ENCODE peak calls at places on chromosome 12, in five cellular contexts. A is fibroblast of mammary gland; Q is AG10803; R is CD8-positive, alpha-beta T cell; B is astrocyte. C is an unnamed sample.

GRCh38 chr12:99911967-99912366 is 72.8 kb downstream of the ANKS1B start:
- DNase-seq in A (peak), Q (peak), R (no peak), B (no peak), C (no peak)

GRCh38 chr12:92041742-92042141 is 103.9 kb downstream of the BTG1 start:
- DNase-seq in A (no peak), Q (no peak), R (no peak), B (no peak), C (peak)

GRCh38 chr12:48716168-48716492 is 377 bp downstream of the CCNT1 start:
- DNase-seq in A (peak), Q (no peak), R (no peak), B (no peak), C (no peak)

GRCh38 chr12:2256915-2257314 is 204.1 kb downstream of the CACNA1C start:
- DNase-seq in A (peak), Q (peak), R (no peak), B (peak), C (no peak)

GRCh38 chr12:30962047-30962446 is 35.5 kb downstream of the TSPAN11 start:
- DNase-seq in A (no peak), Q (no peak), R (no peak), B (no peak), C (no peak)

GRCh38 chr12:44696542-44696941 is 179.6 kb downstream of the NELL2 start:
- DNase-seq in A (peak), Q (no peak), R (no peak), B (no peak), C (no peak)

GRCh38 chr12:65464930-65465329 is 186.4 kb downstream of the MSRB3 start:
- DNase-seq in A (peak), Q (peak), R (no peak), B (peak), C (no peak)

GRCh38 chr12:130577348-130577747 is 138.8 kb downstream of the RIMBP2 start:
- DNase-seq in A (no peak), Q (no peak), R (no peak), B (no peak), C (no peak)

GRCh38 chr12:65229441-65229840 is 49.0 kb upstream of the MSRB3 start:
- DNase-seq in A (peak), Q (peak), R (no peak), B (peak), C (no peak)

GRCh38 chr12:25767613-25768012 is 190.9 kb upstream of the RASSF8 start:
- DNase-seq in A (peak), Q (peak), R (no peak), B (peak), C (no peak)

GRCh38 chr12:53795927-53796326 is 44.1 kb upstream of the CISTR start:
- DNase-seq in A (no peak), Q (no peak), R (no peak), B (no peak), C (no peak)

DNA sequence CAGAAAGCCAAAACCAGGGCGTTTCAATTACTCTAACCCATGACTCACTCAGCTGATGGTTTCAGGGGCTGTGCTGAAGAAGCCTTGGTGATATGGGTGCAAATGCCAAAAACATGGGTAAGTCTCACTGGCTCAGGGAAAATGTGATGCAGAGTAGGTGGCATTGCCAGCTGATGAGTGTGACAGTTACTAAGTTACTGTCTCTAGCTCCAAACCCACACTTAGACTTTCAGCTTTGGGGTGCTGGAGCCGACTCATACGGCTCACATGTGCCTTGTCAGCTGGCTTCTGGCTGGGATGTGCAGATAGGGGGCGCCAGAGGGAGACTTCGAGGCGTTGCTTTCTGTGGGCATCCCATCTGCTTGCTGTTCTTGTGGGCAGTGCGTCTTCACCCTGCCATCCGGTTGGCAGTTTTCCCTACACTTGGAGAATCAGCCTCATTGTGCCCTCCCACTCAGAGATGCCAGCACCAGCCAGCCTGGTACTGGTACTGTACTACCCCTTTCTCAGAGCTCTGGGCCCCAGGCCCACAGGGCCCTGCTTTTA is 11.1 kb upstream of the KRT7 start:
- DNase-seq in A (peak), Q (peak), R (no peak), B (no peak), C (peak)
- TF ChIP-seq CTCF in A (peak), Q (peak), R (no peak), B (peak), C (no peak)

GRCh38 chr12:28586481-28586880 is 396.2 kb downstream of the CCDC91 start:
- DNase-seq in A (no peak), Q (no peak), R (no peak), B (no peak), C (no peak)

GRCh38 chr12:28582687-28583376 is 392.6 kb downstream of the CCDC91 start:
- DNase-seq in A (no peak), Q (no peak), R (no peak), B (no peak), C (no peak)

GRCh38 chr12:28578833-28579252 is 388.6 kb downstream of the CCDC91 start:
- DNase-seq in A (peak), Q (peak), R (no peak), B (peak), C (no peak)

GRCh38 chr12:28585146-28585545 is 394.9 kb downstream of the CCDC91 start:
- DNase-seq in A (no peak), Q (no peak), R (no peak), B (no peak), C (no peak)

DNA sequence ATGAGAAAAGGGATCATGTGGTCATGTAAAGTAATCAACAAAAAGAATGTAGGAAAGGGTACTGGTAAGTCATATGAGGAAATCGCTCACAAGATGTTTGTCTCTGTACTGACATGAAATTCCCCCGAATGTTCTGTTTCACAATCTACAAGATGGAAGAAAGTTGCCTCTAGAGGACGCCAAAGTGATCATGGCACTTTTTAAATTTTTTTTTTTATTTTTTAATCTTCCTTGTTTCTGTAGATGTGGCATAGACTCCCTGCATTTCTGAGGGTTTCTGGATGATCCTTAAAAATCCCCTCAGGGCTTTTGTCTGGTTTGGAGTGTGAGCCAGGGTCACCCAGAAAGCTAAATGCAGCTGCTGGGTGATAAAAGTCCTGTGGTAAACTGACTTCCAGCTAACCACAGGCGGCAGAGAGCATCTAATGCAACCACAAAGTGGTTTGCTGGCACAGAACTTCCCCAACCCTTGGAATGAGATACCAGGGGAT is 393.6 kb downstream of the CCDC91 start:
- DNase-seq in A (peak), Q (peak), R (no peak), B (peak), C (no peak)
- TF ChIP-seq CTCF in A (peak), Q (peak), R (no peak), B (peak), C (no peak)

GRCh38 chr12:77060883-77061240 is 4.5 kb downstream of the E2F7 start:
- DNase-seq in A (no peak), Q (no peak), R (no peak), B (no peak), C (no peak)

GRCh38 chr12:77062396-77062795 is 3.0 kb downstream of the E2F7 start:
- DNase-seq in A (no peak), Q (no peak), R (no peak), B (no peak), C (no peak)

GRCh38 chr12:77064891-77065360 is 443 bp downstream of the E2F7 start:
- DNase-seq in A (no peak), Q (no peak), R (no peak), B (no peak), C (no peak)

GRCh38 chr12:77062846-77063461 is 2.4 kb downstream of the E2F7 start:
- DNase-seq in A (no peak), Q (no peak), R (no peak), B (peak), C (no peak)

GRCh38 chr12:77065361-77066204 is at the start of gene E2F7:
- DNase-seq in A (peak), Q (peak), R (peak), B (peak), C (peak)
- TF ChIP-seq CTCF in A (no peak), Q (no peak), R (no peak), B (no peak), C (no peak)

GRCh38 chr12:24760162-24760561 is 188.7 kb downstream of the BCAT1 start:
- DNase-seq in A (no peak), Q (no peak), R (no peak), B (no peak), C (no peak)
- TF ChIP-seq CTCF in A (no peak), Q (no peak), R (no peak), B (no peak), C (no peak)

GRCh38 chr12:18882690-18883089 is 144.8 kb downstream of the CAPZA3 start:
- DNase-seq in A (no peak), Q (no peak), R (no peak), B (no peak), C (no peak)
- TF ChIP-seq CTCF in A (no peak), Q (no peak), R (no peak), B (no peak), C (no peak)

DNA sequence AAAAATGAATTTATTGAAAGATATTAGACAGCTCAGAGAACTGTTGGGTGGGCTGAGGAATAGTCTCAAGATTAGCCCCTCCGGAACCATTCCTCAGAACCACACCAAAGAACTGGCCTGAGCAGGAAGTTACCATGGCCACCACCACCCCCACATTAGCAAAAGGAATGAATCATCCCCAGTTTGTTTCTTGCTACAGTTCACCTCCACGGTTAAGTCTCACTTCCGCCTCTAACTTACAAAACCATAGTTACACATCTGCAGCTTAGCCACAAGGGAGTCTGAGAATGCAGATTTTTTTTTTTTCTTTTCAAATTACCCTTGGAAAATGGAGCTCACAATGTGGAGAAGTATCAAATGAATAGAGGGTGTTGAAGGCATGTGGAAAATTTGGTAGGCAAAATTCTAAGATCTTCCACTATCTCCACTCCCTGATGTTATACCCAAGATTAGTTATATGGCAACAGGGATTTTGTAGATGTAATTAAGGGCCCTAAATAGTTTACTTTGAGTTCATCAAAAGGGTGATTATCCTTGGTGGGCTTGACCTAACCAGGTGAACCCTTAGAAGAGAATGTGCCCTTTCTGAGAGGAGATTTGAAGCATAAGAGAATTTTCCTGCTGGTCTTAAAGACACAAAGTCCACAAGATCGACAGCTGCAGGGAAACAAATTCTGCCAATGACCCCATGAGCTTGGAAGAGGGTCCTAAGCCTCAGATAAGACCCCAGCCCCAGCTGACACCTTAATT is 129.8 kb upstream of the KRR1 start:
- DNase-seq in A (peak), Q (peak), R (no peak), B (peak), C (no peak)
- TF ChIP-seq CTCF in A (no peak), Q (no peak), R (no peak), B (no peak), C (no peak)

DNA sequence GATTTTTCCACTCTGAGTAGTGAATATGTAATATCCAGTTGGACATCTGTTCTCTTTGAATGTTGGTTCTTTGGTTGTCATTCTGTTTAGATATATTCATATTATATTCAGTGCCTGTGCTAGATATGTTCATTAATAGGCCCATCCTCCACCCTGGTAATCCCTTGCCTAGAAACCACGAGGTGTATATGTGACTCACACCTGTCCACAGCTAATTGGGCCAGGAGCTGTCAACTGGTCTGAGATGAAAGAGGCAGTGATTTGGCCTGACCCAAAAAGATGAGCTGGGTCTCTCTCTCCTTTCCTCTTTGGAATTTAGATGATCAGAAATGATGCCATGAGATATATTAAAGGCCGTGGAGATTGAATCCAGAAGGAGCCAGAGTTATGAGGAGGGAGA is 261.1 kb upstream of the LRIG3 start:
- DNase-seq in A (peak), Q (no peak), R (no peak), B (no peak), C (no peak)
- TF ChIP-seq CTCF in A (no peak), Q (no peak), R (no peak), B (no peak), C (no peak)

DNA sequence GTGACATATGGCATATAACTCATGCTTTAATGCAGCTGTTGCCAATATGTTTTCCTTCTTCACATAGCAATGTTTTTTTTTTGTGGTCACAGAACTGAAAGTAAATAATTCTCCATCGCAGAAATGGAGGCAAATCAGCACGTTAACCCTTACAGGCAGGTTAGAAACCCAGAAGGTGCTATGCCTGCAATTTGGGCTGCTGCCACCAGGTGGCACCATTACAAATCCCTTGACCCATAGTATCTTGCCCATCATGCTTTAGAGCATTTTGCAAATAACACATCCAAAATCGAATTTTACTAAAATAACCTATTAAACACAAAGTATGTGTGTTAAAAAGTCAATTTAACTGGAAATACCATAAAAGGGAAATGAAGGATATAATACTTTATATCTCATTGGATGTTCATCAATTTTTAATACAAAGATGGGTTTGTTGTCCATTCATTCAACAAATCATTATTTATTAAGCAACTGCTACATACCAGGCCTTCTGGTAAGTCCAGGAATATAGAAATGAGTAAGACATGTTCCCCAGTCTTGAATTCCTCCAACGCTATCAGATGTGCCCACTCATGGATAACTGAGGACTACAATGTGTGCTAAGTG is 340.1 kb downstream of the GLT1D1 start:
- DNase-seq in A (peak), Q (no peak), R (no peak), B (no peak), C (no peak)
- TF ChIP-seq CTCF in A (peak), Q (peak), R (peak), B (peak), C (peak)

GRCh38 chr12:129563266-129563665 is 340.6 kb downstream of the TMEM132D start:
- DNase-seq in A (no peak), Q (no peak), R (no peak), B (no peak), C (no peak)

GRCh38 chr12:129559756-129560155 is 344.1 kb downstream of the TMEM132D start:
- DNase-seq in A (no peak), Q (no peak), R (no peak), B (no peak), C (no peak)

GRCh38 chr12:129552996-129553750 is 350.7 kb downstream of the TMEM132D start:
- DNase-seq in A (no peak), Q (no peak), R (no peak), B (peak), C (no peak)

DNA sequence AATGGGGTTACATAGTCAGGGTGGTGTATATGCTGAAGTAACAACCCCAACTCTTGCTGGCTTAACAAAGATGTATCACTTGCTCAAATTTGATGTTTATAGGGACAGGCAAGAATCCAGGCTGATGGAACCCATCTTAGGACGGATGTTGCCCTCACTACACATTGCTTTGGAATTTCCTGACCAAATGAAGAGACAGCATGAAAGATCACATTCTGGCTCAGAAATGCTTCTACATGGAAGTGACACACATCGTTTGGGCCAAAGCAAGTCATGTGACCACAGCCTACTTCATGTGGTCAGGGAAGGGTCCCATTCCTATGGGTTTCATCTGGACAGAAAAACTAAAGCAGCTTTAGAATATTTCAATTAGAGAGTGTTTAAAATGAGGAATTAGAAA is 345.8 kb downstream of the TMEM132D start:
- DNase-seq in A (no peak), Q (no peak), R (no peak), B (peak), C (no peak)
- TF ChIP-seq CTCF in A (no peak), Q (no peak), R (no peak), B (no peak), C (no peak)